ENCODE peak calls at places on chromosomes 7 and 10, in five cellular contexts. D is H1, G is GM12878, H is K562, S is HepG2. R is an unnamed sample.

GRCh38 chr7:158777793-158778192 is 51.5 kb downstream of the ESYT2 start:
- DNase-seq in S (no peak), D (no peak), G (no peak), H (no peak), R (no peak)

GRCh38 chr7:133139350-133139749 is 57.5 kb upstream of the CHCHD3 start:
- DNase-seq in S (peak), G (no peak), D (peak), H (peak), R (peak)

GRCh38 chr10:17229016-17229716 is 1.1 kb downstream of the VIM start:
- DNase-seq in G (no peak), H (peak), D (no peak), S (no peak), R (no peak)

GRCh38 chr10:123262456-123262855 is 108.3 kb downstream of the BUB3 start:
- DNase-seq in G (no peak), S (no peak), H (no peak), D (no peak), R (no peak)

GRCh38 chr10:13143761-13144160 is 17.6 kb upstream of the MCM10 start:
- DNase-seq in S (no peak), G (no peak), D (no peak), H (no peak), R (no peak)

GRCh38 chr7:29442146-29442545 is 121.5 kb upstream of the PRR15 start:
- DNase-seq in S (no peak), G (no peak), D (no peak), H (no peak), R (peak)

GRCh38 chr7:66442385-66442784 is 186.3 kb upstream of the KCTD7 start:
- DNase-seq in H (no peak), S (peak), D (no peak), G (no peak), R (no peak)

GRCh38 chr10:16652154-16652553 is 130.5 kb upstream of the C1QL3 start:
- DNase-seq in G (no peak), D (no peak), H (no peak), S (no peak), R (no peak)

GRCh38 chr7:134391223-134391622 is 67.7 kb downstream of the AKR1B1 start:
- DNase-seq in D (no peak), S (no peak), G (no peak), H (no peak), R (no peak)

GRCh38 chr10:103663802-103664201 is 170.3 kb downstream of the NEURL1 start:
- DNase-seq in S (no peak), G (no peak), H (no peak), D (no peak), R (no peak)

GRCh38 chr10:78863601-78864239 is 205.0 kb upstream of the ZMIZ1 start:
- DNase-seq in G (no peak), H (no peak), D (no peak), S (no peak), R (no peak)

GRCh38 chr7:16428182-16428581 is 6.8 kb upstream of the CRPPA start:
- DNase-seq in D (no peak), S (no peak), G (no peak), H (no peak), R (no peak)

GRCh38 chr10:82811621-82812020 is 936.6 kb downstream of the NRG3 start:
- DNase-seq in S (no peak), H (no peak), D (peak), G (no peak), R (no peak)

GRCh38 chr7:96414931-96415292 is 93.0 kb upstream of the SLC25A13 start:
- DNase-seq in S (peak), G (peak), H (peak), D (no peak), R (peak)

GRCh38 chr10:114694735-114695134 is 36.7 kb upstream of the ABLIM1 start:
- DNase-seq in D (no peak), G (no peak), H (peak), S (peak), R (peak)

GRCh38 chr10:121357323-121357835 is 240.9 kb downstream of the FGFR2 start:
- DNase-seq in S (no peak), D (no peak), H (no peak), G (no peak), R (no peak)

GRCh38 chr10:118045842-118046490 is 775 bp downstream of the RAB11FIP2 start:
- DNase-seq in G (peak), D (no peak), H (peak), S (peak), R (peak)

GRCh38 chr10:75740541-75740940 is 309.1 kb downstream of the LRMDA start:
- DNase-seq in S (no peak), D (no peak), H (no peak), G (no peak), R (no peak)

GRCh38 chr10:75742355-75742754 is 310.9 kb downstream of the LRMDA start:
- DNase-seq in G (no peak), S (no peak), H (no peak), D (no peak), R (no peak)

GRCh38 chr10:75744242-75744641 is 312.8 kb downstream of the LRMDA start:
- DNase-seq in H (no peak), D (no peak), G (no peak), S (no peak), R (no peak)

GRCh38 chr10:75746356-75746755 is 314.9 kb downstream of the LRMDA start:
- DNase-seq in S (peak), H (no peak), D (no peak), G (no peak), R (no peak)

DNA sequence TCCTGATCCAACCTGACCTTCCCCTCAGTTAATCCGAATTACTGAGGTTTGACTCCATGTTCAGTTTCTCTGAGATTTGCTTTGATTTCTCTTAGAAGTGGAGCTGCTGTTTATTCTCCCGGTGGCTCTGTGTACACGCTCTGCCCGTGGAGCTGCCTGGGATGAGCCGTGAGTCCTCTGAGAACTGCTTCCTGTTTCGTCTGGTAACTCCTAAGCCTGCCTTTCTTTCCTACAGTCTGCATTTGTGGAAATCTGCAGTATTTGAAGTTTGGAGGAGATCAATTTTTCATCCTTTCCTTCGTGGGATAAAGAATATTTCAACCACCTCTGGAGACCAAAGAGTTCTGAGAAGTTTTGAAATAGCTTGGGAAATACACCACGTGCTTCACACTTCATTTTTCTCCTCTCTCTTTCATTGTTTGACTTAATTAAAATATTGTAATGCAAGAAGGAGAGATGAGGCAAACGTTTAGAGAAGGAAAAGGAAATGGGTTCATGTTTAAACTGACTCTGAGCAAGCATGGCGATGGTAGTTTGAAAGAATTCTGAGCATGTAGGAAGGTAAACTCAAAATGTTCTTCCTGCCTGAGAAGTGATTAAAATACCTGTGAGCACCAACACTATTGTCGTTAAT is 311.9 kb downstream of the LRMDA start:
- DNase-seq in S (peak), H (no peak), G (no peak), D (no peak), R (no peak)
- H2AFZ ChIP-seq in S (no peak), H (no peak), G (no peak), D (peak), R (no peak)

GRCh38 chr7:143002106-143002505 is 24.8 kb downstream of the OR9A2 start:
- DNase-seq in G (no peak), H (peak), D (no peak), S (no peak), R (peak)
- TF ChIP-seq ZNF274 in G (no peak), H (no peak), D (no peak), S (no peak), R (no peak)

DNA sequence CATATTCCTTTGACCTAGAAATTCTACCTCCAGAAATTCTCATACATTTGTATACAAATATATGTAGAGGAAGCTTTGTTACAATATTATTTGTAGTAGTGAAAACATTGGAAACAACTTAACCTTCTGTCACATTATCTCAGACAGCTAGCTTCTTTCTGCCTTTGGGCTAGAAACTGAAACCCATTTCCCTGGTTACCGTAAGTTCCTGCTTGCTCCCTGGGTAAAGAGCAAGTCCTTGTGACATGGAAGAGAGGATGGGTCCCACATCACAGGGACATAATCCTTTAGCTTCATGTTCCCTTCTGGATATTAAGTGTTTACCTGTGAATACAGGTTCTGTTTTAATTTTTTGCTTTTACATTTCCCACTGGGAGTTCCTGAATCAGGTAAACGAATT is 41.7 kb downstream of the KLHDC10 start:
- DNase-seq in S (no peak), H (no peak), D (no peak), G (no peak), R (no peak)
- H3K9ac ChIP-seq in S (no peak), H (no peak), D (no peak), G (no peak), R (no peak)

GRCh38 chr7:15280078-15280734 is 281.6 kb downstream of the AGMO start:
- DNase-seq in H (no peak), D (no peak), G (no peak), S (no peak), R (no peak)
- H2AFZ ChIP-seq in H (no peak), D (peak), G (no peak), S (no peak), R (no peak)

GRCh38 chr7:140896996-140897395 is 27.7 kb downstream of the BRAF start:
- DNase-seq in H (no peak), S (no peak), D (no peak), G (no peak), R (no peak)

GRCh38 chr7:140901946-140902304 is 22.8 kb downstream of the BRAF start:
- DNase-seq in G (no peak), H (no peak), D (no peak), S (no peak), R (no peak)

GRCh38 chr7:140902305-140902953 is 22.3 kb downstream of the BRAF start:
- DNase-seq in G (peak), S (no peak), D (no peak), H (no peak), R (no peak)

GRCh38 chr7:140899883-140900282 is 24.8 kb downstream of the BRAF start:
- DNase-seq in G (no peak), H (no peak), S (peak), D (no peak), R (no peak)

DNA sequence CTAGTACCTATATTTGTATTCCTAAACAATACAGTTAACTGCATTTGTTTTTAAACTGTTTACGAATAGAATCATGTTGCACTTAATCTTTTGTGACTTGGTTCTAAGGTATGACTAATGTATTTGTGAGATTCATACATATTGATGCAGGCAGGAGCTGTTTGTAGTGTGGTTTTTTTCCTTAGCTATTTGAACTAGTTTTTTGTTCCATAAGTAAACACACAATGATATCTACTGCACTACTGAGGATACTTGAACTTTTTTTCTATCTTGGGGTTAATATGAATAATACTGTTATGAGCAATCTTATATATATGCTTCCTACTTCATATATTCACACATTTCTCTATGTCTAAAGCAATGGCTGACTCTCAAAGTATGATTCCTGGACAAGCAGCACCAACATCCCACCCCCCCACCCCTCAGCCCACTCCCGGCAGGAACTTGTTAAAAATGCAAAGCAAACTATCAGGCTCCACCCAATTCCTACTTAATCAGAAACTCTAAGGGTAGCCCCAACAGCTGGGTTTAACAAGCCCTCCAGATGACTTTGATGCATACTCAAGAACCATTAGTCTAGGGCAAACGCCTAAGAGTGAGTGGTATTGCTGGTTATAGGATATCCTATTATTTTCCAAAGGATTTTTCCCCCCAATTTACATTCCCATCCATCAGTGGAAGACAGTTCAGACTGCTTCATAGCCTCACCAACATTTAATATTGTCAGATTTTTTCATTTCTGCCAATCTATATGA is 25.8 kb downstream of the BRAF start:
- DNase-seq in H (no peak), S (no peak), G (no peak), D (no peak), R (no peak)
- TF ChIP-seq ZNF274 in H (no peak), S (no peak), G (no peak), D (no peak), R (no peak)

GRCh38 chr7:26193432-26194206 is 6.9 kb downstream of the HNRNPA2B1 start:
- DNase-seq in D (no peak), S (no peak), H (no peak), G (no peak), R (no peak)

GRCh38 chr7:26191233-26191973 is 9.1 kb downstream of the HNRNPA2B1 start:
- DNase-seq in H (no peak), S (no peak), D (no peak), G (no peak), R (no peak)

GRCh38 chr7:26190417-26190869 is 10.1 kb downstream of the HNRNPA2B1 start:
- DNase-seq in S (no peak), D (no peak), G (no peak), H (no peak), R (no peak)

GRCh38 chr7:26191974-26192479 is 8.5 kb downstream of the HNRNPA2B1 start:
- DNase-seq in D (no peak), G (no peak), S (no peak), H (no peak), R (no peak)

DNA sequence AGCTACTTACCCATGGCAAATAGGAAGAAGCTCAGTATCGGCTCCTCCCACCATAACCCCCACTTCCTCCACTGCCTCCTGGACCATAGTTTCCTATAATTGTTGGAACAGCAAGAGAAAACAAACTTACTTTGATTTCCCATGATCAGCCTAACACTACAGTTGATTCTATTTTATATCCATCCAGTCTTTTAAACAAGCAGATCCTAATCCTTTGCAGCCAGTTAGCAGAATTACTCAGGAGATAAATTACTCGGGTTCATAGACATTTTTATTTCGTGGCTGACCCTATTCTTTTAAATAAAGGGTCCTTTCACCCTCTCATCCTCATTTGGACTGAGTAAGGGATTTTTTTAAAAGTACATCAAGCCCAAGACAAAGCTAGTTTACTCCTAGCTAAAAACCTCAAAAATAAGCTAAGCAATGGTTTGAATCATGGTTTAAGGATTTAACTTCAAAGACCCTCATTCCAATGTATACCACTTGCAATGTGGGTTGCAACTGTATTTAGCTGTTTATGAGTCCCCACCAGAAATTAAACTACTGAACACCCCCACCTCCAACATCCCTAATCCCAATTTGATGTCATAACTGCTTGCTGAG is 8.0 kb downstream of the HNRNPA2B1 start:
- DNase-seq in H (no peak), G (no peak), S (no peak), D (no peak), R (no peak)
- H3K9ac ChIP-seq in H (no peak), G (no peak), S (no peak), D (no peak), R (no peak)

DNA sequence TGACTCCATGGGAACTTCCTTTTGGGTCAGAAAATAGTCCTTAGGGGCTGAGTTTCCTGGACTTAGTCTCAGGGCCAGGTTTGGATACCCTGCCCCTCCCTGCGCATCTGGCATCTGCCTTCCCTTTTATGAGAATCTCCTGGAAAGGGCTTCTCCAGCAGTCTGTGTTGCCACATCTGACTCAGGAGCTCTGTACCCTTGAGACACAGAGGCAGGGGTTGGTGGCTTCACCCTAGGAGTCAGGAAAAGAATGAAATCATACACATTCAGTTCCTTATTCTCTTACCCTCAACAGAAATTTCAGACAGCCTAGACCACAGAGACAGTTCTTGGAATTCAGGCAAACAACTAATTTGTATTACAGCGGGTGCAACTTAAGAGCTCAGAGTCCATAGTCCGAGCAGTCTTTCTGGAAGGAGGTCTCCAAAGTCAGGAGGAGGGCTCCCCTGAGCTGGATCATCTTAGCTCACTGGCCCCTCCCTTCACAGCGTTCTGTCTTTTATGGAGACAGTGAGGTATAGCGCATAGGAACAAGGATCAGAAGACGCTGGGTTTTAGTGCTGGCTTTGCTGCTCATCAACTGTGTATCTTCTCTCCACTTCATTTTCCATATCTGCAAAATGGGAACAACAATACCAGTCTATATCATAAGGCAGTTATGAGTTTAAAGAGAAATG is 3.0 kb upstream of the PLAU start:
- DNase-seq in G (no peak), S (no peak), H (peak), D (no peak), R (no peak)
- H2AFZ ChIP-seq in G (no peak), S (no peak), H (peak), D (no peak), R (peak)

R was measured in HCT116.